ENCODE peak calls at places on chromosomes 16 and 17, in four cellular contexts. One of them, this sample, is unnamed.

GRCh38 chr16:3673201-3673600 is 18.7 kb downstream of the DNASE1 start:
- DNase-seq in fibroblast of the aortic adventitia: no peak
- DNase-seq in HCEC 1CT: no peak
- DNase-seq in globus pallidus: no peak
- DNase-seq in this sample: no peak

GRCh38 chr16:89712476-89712805 is 8.3 kb downstream of the VPS9D1 start:
- DNase-seq in fibroblast of the aortic adventitia: no peak
- DNase-seq in HCEC 1CT: no peak
- DNase-seq in globus pallidus: no peak
- DNase-seq in this sample: no peak

GRCh38 chr16:65895906-65896305 is 470.6 kb upstream of the CDH5 start:
- DNase-seq in fibroblast of the aortic adventitia: no peak
- DNase-seq in HCEC 1CT: no peak
- DNase-seq in globus pallidus: no peak
- DNase-seq in this sample: no peak

GRCh38 chr17:73013816-73014663 is 78.4 kb downstream of the SLC39A11 start:
- DNase-seq in fibroblast of the aortic adventitia: no peak
- DNase-seq in HCEC 1CT: no peak
- DNase-seq in globus pallidus: no peak
- DNase-seq in this sample: peak

GRCh38 chr16:12063004-12063395 is 86.5 kb downstream of the SNX29 start:
- DNase-seq in fibroblast of the aortic adventitia: no peak
- DNase-seq in HCEC 1CT: no peak
- DNase-seq in globus pallidus: no peak
- DNase-seq in this sample: no peak

GRCh38 chr16:83725313-83725712 is 82.5 kb upstream of the HSBP1 start:
- DNase-seq in fibroblast of the aortic adventitia: no peak
- DNase-seq in HCEC 1CT: no peak
- DNase-seq in globus pallidus: no peak
- DNase-seq in this sample: no peak

GRCh38 chr16:69193860-69194259 is 6.9 kb downstream of the SNTB2 start:
- DNase-seq in fibroblast of the aortic adventitia: peak
- DNase-seq in HCEC 1CT: peak
- DNase-seq in globus pallidus: no peak
- DNase-seq in this sample: no peak

GRCh38 chr17:80984749-80985148 is 6.9 kb upstream of the CHMP6 start:
- DNase-seq in fibroblast of the aortic adventitia: peak
- DNase-seq in HCEC 1CT: peak
- DNase-seq in globus pallidus: no peak
- DNase-seq in this sample: no peak

GRCh38 chr16:81987706-81988105 is 23.6 kb downstream of the SDR42E1 start:
- DNase-seq in fibroblast of the aortic adventitia: no peak
- DNase-seq in HCEC 1CT: no peak
- DNase-seq in globus pallidus: no peak
- DNase-seq in this sample: no peak

GRCh38 chr17:42845918-42846593 is 1.7 kb downstream of the AOC2 start:
- DNase-seq in fibroblast of the aortic adventitia: no peak
- DNase-seq in HCEC 1CT: no peak
- DNase-seq in globus pallidus: no peak
- DNase-seq in this sample: no peak

GRCh38 chr17:75266315-75267145 is 4.5 kb downstream of the MIF4GD start:
- DNase-seq in fibroblast of the aortic adventitia: no peak
- DNase-seq in HCEC 1CT: no peak
- DNase-seq in globus pallidus: peak
- DNase-seq in this sample: no peak

GRCh38 chr17:61412860-61413653 is 13.4 kb downstream of the TBX2 start:
- DNase-seq in fibroblast of the aortic adventitia: no peak
- DNase-seq in HCEC 1CT: no peak
- DNase-seq in globus pallidus: no peak
- DNase-seq in this sample: no peak

GRCh38 chr16:1271380-1271749 is 15.5 kb downstream of the TPSD1 start:
- DNase-seq in fibroblast of the aortic adventitia: no peak
- DNase-seq in HCEC 1CT: no peak
- DNase-seq in globus pallidus: no peak
- DNase-seq in this sample: no peak

GRCh38 chr16:55703003-55704001 is 47.5 kb downstream of the SLC6A2 start:
- DNase-seq in fibroblast of the aortic adventitia: peak
- DNase-seq in HCEC 1CT: peak
- DNase-seq in globus pallidus: peak
- DNase-seq in this sample: peak

GRCh38 chr16:11340710-11341109 is 4.5 kb upstream of the RMI2 start:
- DNase-seq in fibroblast of the aortic adventitia: no peak
- DNase-seq in HCEC 1CT: no peak
- DNase-seq in globus pallidus: no peak
- DNase-seq in this sample: no peak

GRCh38 chr17:37702605-37703004 is 42.3 kb downstream of the HNF1B start:
- DNase-seq in fibroblast of the aortic adventitia: peak
- DNase-seq in HCEC 1CT: peak
- DNase-seq in globus pallidus: no peak
- DNase-seq in this sample: no peak

This sample was measured in HEK293T.